ENCODE peak calls at places on chromosome 6, in seven cellular contexts. W is neuronal stem cell, H is right lobe of liver, B is left ventricle myocardium inferior, T is mesendoderm, J is uterus, F is kidney. P is an unnamed sample.

GRCh38 chr6:36954262-36954931 is at the start of gene PI16:
- DNase-seq in W (no peak), H (peak), B (no peak), T (no peak), J (no peak), F (peak), P (peak)

GRCh38 chr6:3916211-3916610 is 67.0 kb downstream of the FAM50B start:
- DNase-seq in W (no peak), H (no peak), B (no peak), T (no peak), J (no peak), F (no peak), P (no peak)

GRCh38 chr6:129346964-129347363 is 363.0 kb downstream of the ARHGAP18 start:
- DNase-seq in W (no peak), H (no peak), B (no peak), T (no peak), J (no peak), F (no peak), P (no peak)

GRCh38 chr6:44021628-44022295 is 105.5 kb downstream of the MRPL14 start:
- DNase-seq in W (no peak), H (no peak), B (no peak), T (no peak), J (no peak), F (peak), P (peak)

GRCh38 chr6:106097368-106098231 is 11.5 kb downstream of the PRDM1 start:
- DNase-seq in W (no peak), H (no peak), B (no peak), T (peak), J (no peak), F (no peak), P (no peak)

GRCh38 chr6:11043552-11043960 is 549 bp downstream of the ELOVL2 start:
- DNase-seq in W (peak), H (no peak), B (no peak), T (peak), J (no peak), F (peak), P (no peak)

GRCh38 chr6:14544689-14545088 is 427.1 kb downstream of the CD83 start:
- DNase-seq in W (no peak), H (no peak), B (no peak), T (peak), J (no peak), F (no peak), P (no peak)

GRCh38 chr6:156776470-156776840 is 723 bp upstream of the ARID1B start:
- DNase-seq in W (no peak), H (no peak), B (no peak), T (no peak), J (no peak), F (no peak), P (no peak)

GRCh38 chr6:57257911-57258541 is 35.9 kb upstream of the RAB23 start:
- DNase-seq in W (no peak), H (no peak), B (no peak), T (no peak), J (peak), F (no peak), P (no peak)

GRCh38 chr6:98844244-98845161 is 10.1 kb downstream of the POU3F2 start:
- DNase-seq in W (peak), H (no peak), B (no peak), T (no peak), J (no peak), F (no peak), P (no peak)

GRCh38 chr6:17115251-17116089 is 13.6 kb downstream of the STMND1 start:
- DNase-seq in W (no peak), H (no peak), B (no peak), T (peak), J (peak), F (no peak), P (no peak)

GRCh38 chr6:168035098-168035660 is 37.7 kb downstream of the KIF25 start:
- DNase-seq in W (no peak), H (peak), B (peak), T (peak), J (peak), F (peak), P (peak)

GRCh38 chr6:36064770-36065396 is 37.3 kb downstream of the MAPK14 start:
- DNase-seq in W (no peak), H (peak), B (no peak), T (no peak), J (no peak), F (no peak), P (no peak)

GRCh38 chr6:132648356-132648755 is 10.6 kb downstream of the TAAR1 start:
- DNase-seq in W (no peak), H (no peak), B (no peak), T (no peak), J (no peak), F (no peak), P (no peak)

GRCh38 chr6:157613011-157613522 is 210.0 kb upstream of the SNX9 start:
- DNase-seq in W (no peak), H (no peak), B (no peak), T (no peak), J (no peak), F (no peak), P (no peak)

GRCh38 chr6:151391021-151391470 is 313 bp downstream of the ZBTB2 start:
- DNase-seq in W (peak), H (peak), B (peak), T (peak), J (peak), F (peak), P (peak)

GRCh38 chr6:109315331-109316129 is 66.7 kb downstream of the CD164 start:
- DNase-seq in W (no peak), H (no peak), B (no peak), T (no peak), J (no peak), F (no peak), P (no peak)

GRCh38 chr6:137424243-137424642 is 70.0 kb downstream of the OLIG3 start:
- DNase-seq in W (no peak), H (no peak), B (no peak), T (no peak), J (no peak), F (no peak), P (no peak)

GRCh38 chr6:9307786-9308185 is 872.4 kb upstream of the SLC35B3 start:
- DNase-seq in W (no peak), H (no peak), B (no peak), T (no peak), J (no peak), F (no peak), P (no peak)

GRCh38 chr6:84411060-84411629 is 183.7 kb upstream of the CEP162 start:
- DNase-seq in W (no peak), H (no peak), B (no peak), T (peak), J (no peak), F (no peak), P (no peak)

GRCh38 chr6:134740473-134741192 is 209.3 kb downstream of the ALDH8A1 start:
- DNase-seq in W (no peak), H (no peak), B (no peak), T (no peak), J (no peak), F (no peak), P (no peak)

GRCh38 chr6:45419574-45420082 is 41.9 kb upstream of the SUPT3H start:
- DNase-seq in W (peak), H (peak), B (peak), T (peak), J (no peak), F (peak), P (peak)

GRCh38 chr6:122845916-122846632 is 57.0 kb downstream of the SMPDL3A start:
- DNase-seq in W (no peak), H (no peak), B (no peak), T (no peak), J (no peak), F (no peak), P (no peak)

GRCh38 chr6:9948600-9949138 is 466.2 kb downstream of the TFAP2A start:
- DNase-seq in W (no peak), H (no peak), B (no peak), T (no peak), J (no peak), F (no peak), P (no peak)

GRCh38 chr6:97925504-97925903 is 642.5 kb upstream of the MMS22L start:
- DNase-seq in W (no peak), H (no peak), B (no peak), T (peak), J (no peak), F (no peak), P (no peak)

GRCh38 chr6:151962246-151962846 is 154.9 kb downstream of the ESR1 start:
- DNase-seq in W (no peak), H (no peak), B (no peak), T (peak), J (no peak), F (no peak), P (no peak)

GRCh38 chr6:35727206-35727934 is 9.5 kb upstream of the ARMC12 start:
- DNase-seq in W (no peak), H (peak), B (peak), T (peak), J (peak), F (peak), P (peak)

GRCh38 chr6:112149719-112150263 is 62.4 kb downstream of the FAM229B start:
- DNase-seq in W (no peak), H (no peak), B (no peak), T (no peak), J (peak), F (no peak), P (no peak)

GRCh38 chr6:946546-946945 is 253.6 kb upstream of the EXOC2 start:
- DNase-seq in W (no peak), H (no peak), B (no peak), T (no peak), J (no peak), F (no peak), P (no peak)

GRCh38 chr6:72621243-72622093 is at the start of gene KCNQ5:
- DNase-seq in W (no peak), H (peak), B (no peak), T (peak), J (no peak), F (peak), P (no peak)

GRCh38 chr6:87504440-87504839 is 31.7 kb downstream of the SLC35A1 start:
- DNase-seq in W (no peak), H (no peak), B (no peak), T (no peak), J (no peak), F (no peak), P (no peak)

GRCh38 chr6:167977717-167978467 is 19.6 kb upstream of the KIF25 start:
- DNase-seq in W (no peak), H (no peak), B (no peak), T (no peak), J (no peak), F (no peak), P (peak)

GRCh38 chr6:56529594-56530191 is 113.0 kb downstream of the DST start:
- DNase-seq in W (no peak), H (no peak), B (no peak), T (no peak), J (no peak), F (no peak), P (no peak)

GRCh38 chr6:102677225-102677624 is 1283.7 kb downstream of the GRIK2 start:
- DNase-seq in W (no peak), H (no peak), B (no peak), T (no peak), J (no peak), F (no peak), P (no peak)

GRCh38 chr6:89436226-89436625 is 3.3 kb downstream of the ANKRD6 start:
- DNase-seq in W (no peak), H (no peak), B (no peak), T (no peak), J (no peak), F (no peak), P (no peak)

GRCh38 chr6:33118525-33119123 is 42.8 kb downstream of the HLA-DPB1 start:
- DNase-seq in W (peak), H (no peak), B (no peak), T (peak), J (no peak), F (no peak), P (no peak)

GRCh38 chr6:48826884-48827701 is 636.0 kb downstream of the MMUT start:
- DNase-seq in W (no peak), H (no peak), B (no peak), T (peak), J (no peak), F (no peak), P (no peak)

GRCh38 chr6:85672050-85672449 is 29.4 kb upstream of the SYNCRIP start:
- DNase-seq in W (no peak), H (no peak), B (no peak), T (peak), J (no peak), F (no peak), P (no peak)

DNA sequence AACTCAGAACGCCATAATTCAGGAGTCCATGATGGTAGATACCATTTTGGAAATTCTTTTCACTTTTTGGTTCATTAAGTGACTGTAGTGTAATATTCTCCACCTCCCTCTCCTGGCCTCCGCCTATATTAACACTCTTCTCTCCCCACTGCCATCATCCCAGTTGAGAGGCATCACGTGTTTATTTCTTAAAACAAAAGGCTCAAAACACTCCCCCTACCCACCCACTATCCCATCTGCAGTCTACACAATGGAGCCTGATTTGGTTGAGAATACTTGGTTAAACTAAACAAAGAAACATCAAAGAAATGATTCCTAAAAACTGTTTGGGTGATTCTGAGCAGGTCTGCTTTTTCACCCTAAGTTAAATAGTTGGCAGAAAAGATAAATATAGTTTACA is 5.8 kb downstream of the TFAP2B start:
- DNase-seq in W (no peak), H (no peak), B (no peak), T (no peak), J (no peak), F (no peak), P (no peak)
- H3K4me3 ChIP-seq in W (no peak), H (no peak), B (no peak), T (no peak), J (no peak), F (peak), P (no peak)

DNA sequence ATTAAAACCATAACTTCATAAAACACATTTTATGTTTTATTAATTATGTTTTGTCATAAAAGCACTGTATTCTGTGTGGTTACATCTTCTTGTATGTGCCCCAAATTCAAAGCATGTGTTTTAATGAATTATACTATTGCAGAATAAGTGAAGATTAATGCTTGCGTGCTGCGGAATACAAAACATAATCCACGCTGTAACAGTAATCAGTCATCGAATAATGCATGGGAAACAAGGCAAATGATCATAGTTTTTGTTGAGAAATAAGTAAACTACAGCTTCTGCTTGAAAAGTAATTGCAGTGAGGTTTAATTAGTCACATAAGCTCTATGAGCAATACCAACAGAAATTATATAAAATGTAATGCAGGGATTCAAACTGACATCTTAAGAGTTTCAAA is 459.1 kb upstream of the SOX4 start:
- DNase-seq in W (no peak), H (no peak), B (no peak), T (no peak), J (no peak), F (no peak), P (no peak)
- H3K27ac ChIP-seq in W (no peak), H (no peak), B (no peak), T (no peak), J (no peak), F (no peak), P (no peak)

DNA sequence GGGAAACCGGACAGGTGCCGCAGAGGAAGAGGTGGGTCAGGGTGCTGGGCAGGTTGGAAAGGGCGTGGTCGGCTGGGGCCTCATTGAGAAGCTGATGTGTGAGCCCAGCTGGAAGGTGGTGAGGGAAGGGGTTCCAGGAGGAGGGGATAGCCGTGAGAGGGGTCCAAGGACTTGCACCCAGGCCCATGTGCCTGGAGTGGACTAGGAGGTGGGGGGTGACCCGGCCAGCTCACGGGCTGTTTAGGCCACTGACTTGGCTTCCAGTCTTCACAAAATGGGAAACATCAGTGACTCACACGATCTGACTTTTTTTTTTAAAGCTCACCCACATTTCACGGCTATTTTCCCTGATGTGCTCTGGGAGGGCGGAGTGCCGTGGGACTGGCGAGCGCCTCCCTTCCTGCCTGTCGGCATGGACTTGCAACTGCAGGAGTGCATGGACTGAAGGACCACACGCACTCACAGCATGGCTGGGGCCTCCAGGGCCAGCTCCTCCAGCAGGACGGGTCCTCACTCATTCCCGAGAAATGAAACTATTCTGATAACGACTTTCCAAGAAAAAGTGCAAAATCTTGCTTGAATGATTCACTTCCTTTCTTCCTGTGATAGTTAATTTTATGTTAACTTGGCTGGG is 13.5 kb upstream of the PDE10A start:
- DNase-seq in W (no peak), H (no peak), B (peak), T (no peak), J (no peak), F (peak), P (no peak)
- H3K4me3 ChIP-seq in W (no peak), H (no peak), B (no peak), T (no peak), J (no peak), F (no peak), P (no peak)

GRCh38 chr6:69935079-69935478 is 68.7 kb downstream of the COL19A1 start:
- DNase-seq in W (no peak), H (no peak), B (no peak), T (no peak), J (no peak), F (no peak), P (no peak)

GRCh38 chr6:69942485-69942884 is 76.1 kb downstream of the COL19A1 start:
- DNase-seq in W (no peak), H (no peak), B (no peak), T (no peak), J (no peak), F (no peak), P (no peak)

GRCh38 chr6:69937402-69938131 is 71.2 kb downstream of the COL19A1 start:
- DNase-seq in W (no peak), H (no peak), B (no peak), T (no peak), J (no peak), F (no peak), P (no peak)

GRCh38 chr6:69933239-69933638 is 66.9 kb downstream of the COL19A1 start:
- DNase-seq in W (no peak), H (no peak), B (no peak), T (peak), J (no peak), F (no peak), P (no peak)

GRCh38 chr6:69936674-69937363 is 70.5 kb downstream of the COL19A1 start:
- DNase-seq in W (no peak), H (no peak), B (no peak), T (peak), J (no peak), F (no peak), P (no peak)
- H3K27ac ChIP-seq in W (no peak), H (no peak), B (peak), T (no peak), J (no peak), F (no peak), P (no peak)

DNA sequence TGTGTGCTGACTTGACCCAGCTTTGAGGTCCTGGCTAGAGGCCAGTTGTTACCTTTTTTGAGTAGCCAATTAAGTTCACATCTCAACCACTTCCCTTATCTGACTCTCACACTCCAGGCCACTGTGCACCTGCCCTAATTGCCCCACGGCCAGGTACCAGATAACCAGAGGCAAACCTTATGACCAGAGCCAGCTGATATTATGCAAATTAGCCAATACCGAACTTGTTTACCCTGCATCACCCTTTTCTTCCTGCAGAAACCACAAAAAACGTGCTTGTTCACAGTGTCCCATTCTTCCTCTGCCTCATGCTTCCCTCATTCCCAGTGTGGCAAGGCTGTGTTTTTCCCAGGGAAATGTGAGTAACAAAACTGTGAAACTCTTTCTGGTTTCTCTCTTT is 89.3 kb downstream of the HTR1B start:
- DNase-seq in W (no peak), H (no peak), B (no peak), T (no peak), J (no peak), F (no peak), P (no peak)
- H3K4me3 ChIP-seq in W (no peak), H (no peak), B (no peak), T (no peak), J (no peak), F (no peak), P (no peak)

P was measured in upper lobe of right lung.